ENCODE peak calls at places on chromosomes 3 and 15, in six cellular contexts. Y, X, Q, H, A and D are unnamed samples.

GRCh38 chr3:99473321-99473751 is 165.1 kb upstream of the COL8A1 start:
- DNase-seq in Y (no peak), X (no peak), Q (no peak), H (no peak), A (no peak), D (no peak)

GRCh38 chr3:49799761-49800160 is at the start of gene CDHR4:
- DNase-seq in Y (no peak), X (peak), Q (no peak), H (peak), A (no peak), D (no peak)

GRCh38 chr3:114171677-114172076 is 7.2 kb downstream of the DRD3 start:
- DNase-seq in Y (no peak), X (no peak), Q (no peak), H (no peak), A (no peak), D (no peak)

GRCh38 chr3:162143181-162143580 is 646.6 kb downstream of the OTOL1 start:
- DNase-seq in Y (no peak), X (no peak), Q (no peak), H (no peak), A (no peak), D (no peak)

GRCh38 chr3:177201707-177202397 is 4.6 kb upstream of the TBL1XR1 start:
- DNase-seq in Y (no peak), X (no peak), Q (no peak), H (no peak), A (no peak), D (peak)

GRCh38 chr15:83158393-83158792 is 49.2 kb downstream of the HDGFL3 start:
- DNase-seq in Y (no peak), X (peak), Q (no peak), H (no peak), A (no peak), D (no peak)

GRCh38 chr15:51678081-51678480 is 3.2 kb upstream of the SCG3 start:
- DNase-seq in Y (no peak), X (no peak), Q (no peak), H (no peak), A (no peak), D (no peak)

GRCh38 chr3:52286777-52287110 is 884 bp upstream of the GLYCTK start:
- DNase-seq in Y (peak), X (peak), Q (no peak), H (no peak), A (no peak), D (no peak)

GRCh38 chr15:79071901-79072300 is 18.7 kb downstream of the RASGRF1 start:
- DNase-seq in Y (no peak), X (no peak), Q (no peak), H (no peak), A (no peak), D (no peak)

GRCh38 chr3:12752111-12752510 is 6.9 kb downstream of the TMEM40 start:
- DNase-seq in Y (no peak), X (no peak), Q (no peak), H (no peak), A (no peak), D (no peak)

GRCh38 chr15:74667973-74668372 is 27.9 kb downstream of the EDC3 start:
- DNase-seq in Y (no peak), X (no peak), Q (no peak), H (no peak), A (no peak), D (no peak)

GRCh38 chr3:23161896-23162570 is 41.1 kb upstream of the UBE2E2 start:
- DNase-seq in Y (no peak), X (no peak), Q (no peak), H (no peak), A (no peak), D (peak)

GRCh38 chr3:190739726-190740230 is 122.7 kb downstream of the GMNC start:
- DNase-seq in Y (no peak), X (no peak), Q (no peak), H (no peak), A (no peak), D (no peak)

GRCh38 chr3:10352146-10352911 is 31.4 kb upstream of the SEC13 start:
- DNase-seq in Y (no peak), X (no peak), Q (no peak), H (no peak), A (no peak), D (no peak)

GRCh38 chr3:167772992-167773391 is 37.5 kb downstream of the SERPINI1 start:
- DNase-seq in Y (no peak), X (no peak), Q (no peak), H (no peak), A (no peak), D (no peak)

GRCh38 chr3:57446318-57446841 is 97.8 kb downstream of the DNAH12 start:
- DNase-seq in Y (no peak), X (no peak), Q (no peak), H (peak), A (no peak), D (no peak)

GRCh38 chr3:8319935-8320634 is 181.5 kb upstream of the LMCD1 start:
- DNase-seq in Y (no peak), X (no peak), Q (no peak), H (no peak), A (no peak), D (no peak)

GRCh38 chr3:33111581-33111980 is 2.2 kb upstream of the CRTAP start:
- DNase-seq in Y (no peak), X (no peak), Q (no peak), H (no peak), A (no peak), D (peak)

GRCh38 chr15:44125879-44126278 is 69.2 kb downstream of the FRMD5 start:
- DNase-seq in Y (no peak), X (no peak), Q (no peak), H (no peak), A (no peak), D (no peak)

GRCh38 chr3:161139686-161140085 is 34.5 kb upstream of the B3GALNT1 start:
- DNase-seq in Y (no peak), X (no peak), Q (no peak), H (no peak), A (no peak), D (no peak)

GRCh38 chr3:161137260-161137659 is 32.1 kb upstream of the B3GALNT1 start:
- DNase-seq in Y (no peak), X (no peak), Q (no peak), H (no peak), A (peak), D (no peak)

GRCh38 chr3:161142486-161142885 is 37.3 kb upstream of the B3GALNT1 start:
- DNase-seq in Y (no peak), X (no peak), Q (no peak), H (no peak), A (no peak), D (no peak)
- TF ChIP-seq CREB1 in Y (no peak), X (no peak), Q (no peak), H (no peak), A (no peak), D (no peak)

GRCh38 chr3:122414391-122414790 is 1.5 kb downstream of the WDR5B start:
- DNase-seq in Y (no peak), X (no peak), Q (no peak), H (no peak), A (no peak), D (no peak)
- TF ChIP-seq CREB1 in Y (no peak), X (no peak), Q (no peak), H (no peak), A (no peak), D (no peak)

GRCh38 chr3:135237371-135237770 is 442.3 kb downstream of the EPHB1 start:
- DNase-seq in Y (peak), X (no peak), Q (no peak), H (peak), A (peak), D (no peak)

GRCh38 chr3:135229018-135229495 is 434.0 kb downstream of the EPHB1 start:
- DNase-seq in Y (peak), X (no peak), Q (no peak), H (no peak), A (peak), D (no peak)

GRCh38 chr3:135235541-135235940 is 440.5 kb downstream of the EPHB1 start:
- DNase-seq in Y (no peak), X (no peak), Q (no peak), H (no peak), A (no peak), D (no peak)

GRCh38 chr3:135228131-135228530 is 433.1 kb downstream of the EPHB1 start:
- DNase-seq in Y (no peak), X (no peak), Q (no peak), H (no peak), A (no peak), D (no peak)

GRCh38 chr3:135231646-135232625 is 436.9 kb downstream of the EPHB1 start:
- DNase-seq in Y (no peak), X (no peak), Q (no peak), H (no peak), A (peak), D (no peak)
- TF ChIP-seq CREB1 in Y (no peak), X (no peak), Q (no peak), H (no peak), A (peak), D (no peak)

DNA sequence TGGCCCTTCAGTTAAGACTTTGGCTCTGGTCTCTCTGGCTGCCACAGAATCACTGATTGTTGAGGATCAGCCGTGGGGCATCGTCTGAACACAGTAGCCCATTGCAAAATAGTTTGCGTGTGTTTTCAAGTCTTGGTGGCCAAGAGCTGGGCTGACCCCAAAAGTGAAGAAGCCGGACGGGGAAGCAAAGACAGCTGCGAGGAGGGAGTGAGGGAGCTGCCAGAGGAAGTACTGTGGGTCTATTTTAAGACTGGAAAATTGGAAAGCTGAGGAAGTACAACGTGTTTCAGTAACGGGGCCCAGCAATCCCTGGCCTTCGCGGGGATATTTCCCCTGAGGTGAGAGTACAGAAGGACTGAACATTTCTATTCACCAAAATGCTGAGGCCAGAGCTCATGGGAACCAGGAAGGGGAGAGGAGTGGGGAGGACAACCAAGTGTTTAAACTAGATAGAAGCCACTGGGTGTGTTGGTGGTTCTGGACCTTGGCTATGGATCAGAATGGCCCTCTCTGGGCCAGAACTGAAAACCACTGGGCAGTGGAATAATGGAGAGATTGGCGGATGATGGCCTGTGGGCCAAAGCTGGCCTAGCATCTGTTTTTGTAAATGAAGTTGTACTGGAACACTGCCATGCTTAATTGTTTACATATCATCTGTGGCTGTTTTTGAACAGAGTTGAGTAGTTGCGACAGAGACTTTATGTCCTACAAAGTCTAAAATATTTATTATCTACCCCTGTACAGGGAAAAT is 34.1 kb upstream of the LIMD1 start:
- DNase-seq in Y (no peak), X (no peak), Q (no peak), H (no peak), A (no peak), D (no peak)
- TF ChIP-seq CREB1 in Y (no peak), X (no peak), Q (no peak), H (no peak), A (no peak), D (no peak)

DNA sequence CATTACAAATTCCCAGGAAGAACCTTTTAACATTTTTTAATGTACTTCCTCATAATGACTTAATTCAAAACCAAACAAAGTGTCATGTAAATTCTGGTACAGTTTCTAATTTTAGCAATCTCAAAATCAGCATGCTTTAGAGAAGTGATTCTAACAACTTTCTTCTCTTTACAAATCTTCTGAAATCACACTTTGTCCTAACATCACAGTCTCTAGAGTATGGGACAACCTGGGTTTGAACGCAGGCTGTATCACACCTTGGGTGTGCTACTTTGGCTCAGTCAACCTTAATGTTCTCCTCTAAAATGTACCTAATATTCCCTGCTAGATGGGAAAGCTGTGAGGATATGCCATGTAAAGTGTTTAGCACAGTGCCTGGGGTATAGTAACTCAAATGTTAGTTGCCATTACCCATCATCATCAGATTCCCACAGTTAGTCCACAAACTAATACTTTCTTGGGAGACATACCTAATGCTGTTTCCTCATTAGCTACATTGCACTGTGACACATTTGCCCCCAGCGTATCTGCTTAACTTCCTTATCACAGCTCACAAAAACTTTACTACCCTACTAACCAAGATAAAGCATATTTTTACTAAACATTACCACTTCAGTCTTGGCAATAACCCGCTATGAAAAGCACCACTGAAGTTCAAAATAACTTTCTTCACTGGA is 3.1 kb downstream of the TSPAN3 start:
- DNase-seq in Y (no peak), X (no peak), Q (no peak), H (no peak), A (no peak), D (no peak)
- TF ChIP-seq CREB1 in Y (no peak), X (no peak), Q (no peak), H (no peak), A (no peak), D (no peak)

GRCh38 chr3:159263750-159264561 is 462.1 kb downstream of the MFSD1 start:
- DNase-seq in Y (peak), X (peak), Q (no peak), H (peak), A (peak), D (no peak)
- TF ChIP-seq CREB1 in Y (no peak), X (no peak), Q (no peak), H (no peak), A (no peak), D (no peak)

GRCh38 chr15:85354432-85354831 is 26.0 kb upstream of the AKAP13 start:
- DNase-seq in Y (no peak), X (no peak), Q (no peak), H (no peak), A (no peak), D (no peak)
- TF ChIP-seq CREB1 in Y (no peak), X (no peak), Q (no peak), H (no peak), A (no peak), D (no peak)